ENCODE peak calls at places on chromosomes 6 and 20, in four cellular contexts. One of them, this sample, is unnamed.

GRCh38 chr20:58192567-58192966 is 35.9 kb downstream of the ANKRD60 start:
- DNase-seq in ovary: no peak
- DNase-seq in breast epithelium: no peak
- DNase-seq in heart right ventricle: no peak
- DNase-seq in this sample: no peak

GRCh38 chr6:84568971-84569370 is 195.4 kb downstream of the TBX18 start:
- DNase-seq in ovary: no peak
- DNase-seq in breast epithelium: no peak
- DNase-seq in heart right ventricle: no peak
- DNase-seq in this sample: no peak

GRCh38 chr20:19838495-19838894 is 80.4 kb downstream of the RIN2 start:
- DNase-seq in ovary: no peak
- DNase-seq in breast epithelium: no peak
- DNase-seq in heart right ventricle: no peak
- DNase-seq in this sample: no peak

GRCh38 chr6:145345094-145345493 is 390.2 kb downstream of the EPM2A start:
- DNase-seq in ovary: no peak
- DNase-seq in breast epithelium: no peak
- DNase-seq in heart right ventricle: no peak
- DNase-seq in this sample: no peak

GRCh38 chr6:46502486-46503119 is 11.4 kb upstream of the RCAN2 start:
- DNase-seq in ovary: no peak
- DNase-seq in breast epithelium: no peak
- DNase-seq in heart right ventricle: no peak
- DNase-seq in this sample: peak; percentile 88

GRCh38 chr6:28943557-28944411 is 20.0 kb upstream of the TRIM27 start:
- DNase-seq in ovary: peak; percentile 57
- DNase-seq in breast epithelium: peak; percentile 76
- DNase-seq in heart right ventricle: peak; percentile 61
- DNase-seq in this sample: no peak

GRCh38 chr6:38192011-38192410 is 372.5 kb downstream of the ZFAND3 start:
- DNase-seq in ovary: no peak
- DNase-seq in breast epithelium: no peak
- DNase-seq in heart right ventricle: no peak
- DNase-seq in this sample: no peak

GRCh38 chr6:113980937-113981554 is 10.1 kb upstream of the HDAC2 start:
- DNase-seq in ovary: no peak
- DNase-seq in breast epithelium: no peak
- DNase-seq in heart right ventricle: no peak
- DNase-seq in this sample: no peak

GRCh38 chr6:132445201-132445951 is 44.1 kb upstream of the MOXD1 start:
- DNase-seq in ovary: no peak
- DNase-seq in breast epithelium: no peak
- DNase-seq in heart right ventricle: no peak
- DNase-seq in this sample: no peak

GRCh38 chr6:30845183-30845582 is 39.1 kb upstream of the DDR1 start:
- DNase-seq in ovary: no peak
- DNase-seq in breast epithelium: no peak
- DNase-seq in heart right ventricle: no peak
- DNase-seq in this sample: no peak

GRCh38 chr20:31496761-31497295 is 17.4 kb upstream of the HM13 start:
- DNase-seq in ovary: peak; percentile 36
- DNase-seq in breast epithelium: peak; percentile 68
- DNase-seq in heart right ventricle: peak; percentile 89
- DNase-seq in this sample: peak; percentile 93

GRCh38 chr20:36097751-36098151 is 56.8 kb upstream of the EPB41L1 start:
- DNase-seq in ovary: no peak
- DNase-seq in breast epithelium: no peak
- DNase-seq in heart right ventricle: no peak
- DNase-seq in this sample: no peak

GRCh38 chr20:3539708-3540107 is 68.9 kb downstream of the ATRN start:
- DNase-seq in ovary: no peak
- DNase-seq in breast epithelium: no peak
- DNase-seq in heart right ventricle: no peak
- DNase-seq in this sample: no peak

GRCh38 chr20:37886851-37887297 is 16.1 kb upstream of the VSTM2L start:
- DNase-seq in ovary: no peak
- DNase-seq in breast epithelium: no peak
- DNase-seq in heart right ventricle: peak; percentile 72
- DNase-seq in this sample: no peak

GRCh38 chr6:36962874-36963273 is 8.3 kb downstream of the PI16 start:
- DNase-seq in ovary: no peak
- DNase-seq in breast epithelium: no peak
- DNase-seq in heart right ventricle: peak; percentile 72
- DNase-seq in this sample: peak; percentile 52

GRCh38 chr6:10146723-10147451 is 268.0 kb downstream of the TFAP2A start:
- DNase-seq in ovary: no peak
- DNase-seq in breast epithelium: no peak
- DNase-seq in heart right ventricle: no peak
- DNase-seq in this sample: no peak

GRCh38 chr6:47188588-47189021 is 121.1 kb downstream of the TNFRSF21 start:
- DNase-seq in ovary: no peak
- DNase-seq in breast epithelium: no peak
- DNase-seq in heart right ventricle: no peak
- DNase-seq in this sample: no peak

DNA sequence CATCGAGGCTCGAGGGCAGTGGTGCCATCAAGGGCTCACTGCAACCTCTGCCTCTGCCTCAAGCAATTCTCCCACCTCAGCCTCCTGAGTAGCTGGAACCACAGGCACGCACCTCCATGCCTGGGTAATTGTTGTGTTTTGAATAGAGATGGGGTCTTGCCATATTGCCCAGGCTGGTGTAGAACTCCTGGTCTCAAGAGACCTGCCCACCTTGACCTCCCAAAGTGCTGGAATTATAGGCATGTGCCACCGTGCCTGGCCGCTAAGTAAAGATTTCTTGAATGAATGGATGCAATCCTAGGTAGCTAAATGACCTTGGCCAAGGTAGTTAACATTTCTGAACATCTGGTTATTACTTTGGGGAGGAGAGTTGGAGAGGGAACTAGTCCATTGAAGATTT is 7.4 kb downstream of the SCAF8 start:
- DNase-seq in ovary: no peak
- DNase-seq in breast epithelium: no peak
- DNase-seq in heart right ventricle: no peak
- DNase-seq in this sample: no peak
- H3K36me3 ChIP-seq in ovary: no peaks in the 10 kb centered on the region
- H3K36me3 ChIP-seq in breast epithelium: no peaks in the 10 kb centered on the region
- H3K36me3 ChIP-seq in heart right ventricle: peaks cover 11% of the 10 kb centered on the region
- H3K36me3 ChIP-seq in this sample: no peaks in the 10 kb centered on the region

DNA sequence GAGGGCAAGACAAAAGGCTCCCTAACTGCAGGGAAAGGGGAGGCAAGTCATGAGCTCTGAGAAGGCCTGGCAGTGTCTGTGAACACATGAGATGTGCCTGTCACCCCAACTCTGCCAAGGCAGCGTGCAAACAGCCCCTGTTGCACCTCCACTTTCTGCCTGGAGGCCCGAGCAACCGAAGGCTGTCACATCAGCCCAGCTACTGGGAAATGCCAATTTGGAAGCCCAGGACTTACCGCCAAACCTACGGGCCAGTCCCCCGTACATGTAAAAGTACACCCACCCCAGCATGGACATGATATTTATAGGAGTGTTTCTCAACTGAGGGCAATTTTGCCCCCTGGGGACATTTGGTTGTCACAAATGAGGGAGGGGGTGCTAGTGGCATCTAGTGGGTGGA is 27.3 kb upstream of the RPP40 start:
- DNase-seq in ovary: no peak
- DNase-seq in breast epithelium: no peak
- DNase-seq in heart right ventricle: no peak
- DNase-seq in this sample: no peak
- H3K4me1 ChIP-seq in ovary: peaks cover 2% of the 10 kb centered on the region
- H3K4me1 ChIP-seq in breast epithelium: no peaks in the 10 kb centered on the region
- H3K4me1 ChIP-seq in heart right ventricle: peaks cover 6% of the 10 kb centered on the region
- H3K4me1 ChIP-seq in this sample: no peaks in the 10 kb centered on the region

DNA sequence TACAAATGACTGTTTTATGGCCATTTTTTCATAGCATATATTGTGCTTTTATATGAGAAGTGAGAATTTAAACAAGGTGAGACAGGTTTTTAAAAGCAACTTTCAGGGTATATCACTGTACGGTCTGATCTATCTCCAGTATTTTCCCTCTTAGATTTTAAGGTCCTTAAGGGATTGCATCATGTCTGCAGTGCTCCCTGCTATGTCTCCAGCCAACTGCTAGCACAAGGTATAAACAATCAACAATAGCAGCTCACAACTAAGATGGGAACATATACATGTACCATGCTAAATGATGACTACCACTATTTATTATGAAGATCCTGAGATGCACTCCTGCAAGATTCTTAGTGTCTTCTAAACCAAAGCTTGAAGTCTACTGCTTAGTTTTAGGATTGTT is 7.2 kb downstream of the FUCA2 start:
- DNase-seq in ovary: no peak
- DNase-seq in breast epithelium: no peak
- DNase-seq in heart right ventricle: no peak
- DNase-seq in this sample: no peak
- H3K36me3 ChIP-seq in ovary: no peaks in the 10 kb centered on the region
- H3K36me3 ChIP-seq in breast epithelium: no peaks in the 10 kb centered on the region
- H3K36me3 ChIP-seq in heart right ventricle: peaks cover 75% of the 10 kb centered on the region
- H3K36me3 ChIP-seq in this sample: peaks cover 44% of the 10 kb centered on the region

DNA sequence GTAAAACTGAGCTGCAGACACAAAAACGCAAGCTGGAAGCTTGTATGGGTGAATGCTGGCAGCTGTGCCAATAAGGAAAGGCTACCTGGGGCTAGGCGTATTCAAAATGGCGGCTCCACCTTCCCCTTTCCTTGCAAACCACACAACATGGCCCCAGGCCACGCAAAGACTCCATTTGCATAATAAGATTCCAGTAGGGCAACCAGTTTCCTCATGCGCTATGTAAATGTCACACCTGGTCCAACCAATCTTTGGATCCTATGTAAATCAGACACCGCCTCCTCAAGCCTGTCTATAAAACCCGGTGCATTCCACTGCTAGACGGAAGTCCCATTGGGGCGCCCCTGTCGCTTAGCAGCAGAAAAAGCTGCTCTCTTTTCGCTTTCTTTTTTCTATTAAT is 505.9 kb upstream of the BTBD3 start:
- DNase-seq in ovary: no peak
- DNase-seq in breast epithelium: no peak
- DNase-seq in heart right ventricle: no peak
- DNase-seq in this sample: no peak
- H3K4me1 ChIP-seq in ovary: no peaks in the 10 kb centered on the region
- H3K4me1 ChIP-seq in breast epithelium: no peaks in the 10 kb centered on the region
- H3K4me1 ChIP-seq in heart right ventricle: no peaks in the 10 kb centered on the region
- H3K4me1 ChIP-seq in this sample: no peaks in the 10 kb centered on the region

This sample was measured in ascending aorta.